ENCODE peak calls at places on chromosome 2, in nine cellular contexts. Q, I, A, O, D, B, K, X and H are unnamed samples.

GRCh38 chr2:182854405-182855105 is 11.9 kb downstream of the FRZB start:
- DNase-seq in Q (no peak), I (no peak), A (no peak), O (no peak), D (no peak), B (no peak), K (no peak), X (no peak), H (no peak)

GRCh38 chr2:238684362-238685326 is 163.2 kb upstream of the TWIST2 start:
- DNase-seq in Q (peak; percentile 76), I (no peak), A (peak; percentile 99), O (peak; percentile 18), D (peak; percentile 94), B (no peak), K (peak; percentile 97), X (no peak), H (peak; percentile 89)

GRCh38 chr2:195026261-195026660 is 630.8 kb upstream of the SLC39A10 start:
- DNase-seq in Q (no peak), I (no peak), A (peak; percentile 39), O (no peak), D (peak; percentile 53), B (no peak), K (no peak), X (no peak), H (peak; percentile 34)

GRCh38 chr2:198374375-198375072 is 570.1 kb downstream of the PLCL1 start:
- DNase-seq in Q (no peak), I (no peak), A (peak; percentile 80), O (peak; percentile 79), D (peak; percentile 70), B (no peak), K (peak; percentile 59), X (peak; percentile 71), H (peak; percentile 28)

GRCh38 chr2:201769664-201770373 is 10.9 kb downstream of the ALS2 start:
- DNase-seq in Q (no peak), I (no peak), A (no peak), O (no peak), D (no peak), B (no peak), K (no peak), X (no peak), H (no peak)

GRCh38 chr2:95670167-95670566 is 78.4 kb downstream of the TRIM43 start:
- DNase-seq in Q (no peak), I (no peak), A (peak; percentile 80), O (no peak), D (peak; percentile 18), B (no peak), K (peak; percentile 17), X (no peak), H (peak; percentile 21)

GRCh38 chr2:157476915-157477709 is 33.2 kb upstream of the CYTIP start:
- DNase-seq in Q (no peak), I (no peak), A (peak; percentile 60), O (no peak), D (peak; percentile 54), B (no peak), K (no peak), X (no peak), H (no peak)

GRCh38 chr2:32262105-32262504 is 2.6 kb downstream of the NLRC4 start:
- DNase-seq in Q (no peak), I (no peak), A (no peak), O (peak; percentile 90), D (no peak), B (no peak), K (no peak), X (no peak), H (no peak)

GRCh38 chr2:69428981-69429380 is 8.3 kb downstream of the NFU1 start:
- DNase-seq in Q (no peak), I (no peak), A (no peak), O (no peak), D (no peak), B (no peak), K (no peak), X (no peak), H (no peak)

GRCh38 chr2:236352761-236353593 is 88.8 kb upstream of the ASB18 start:
- DNase-seq in Q (no peak), I (no peak), A (peak; percentile 67), O (peak; percentile 50), D (peak; percentile 33), B (no peak), K (peak; percentile 5), X (no peak), H (no peak)

GRCh38 chr2:170467568-170468422 is 247.3 kb upstream of the SP5 start:
- DNase-seq in Q (no peak), I (no peak), A (peak; percentile 14), O (no peak), D (no peak), B (no peak), K (no peak), X (no peak), H (no peak)

GRCh38 chr2:231597014-231597611 is 4.4 kb downstream of the TEX44 start:
- DNase-seq in Q (peak; percentile 88), I (no peak), A (peak; percentile 84), O (no peak), D (peak; percentile 36), B (no peak), K (no peak), X (no peak), H (peak; percentile 72)

GRCh38 chr2:176812376-176812775 is 400.2 kb upstream of the HNRNPA3 start:
- DNase-seq in Q (no peak), I (no peak), A (no peak), O (no peak), D (no peak), B (no peak), K (no peak), X (no peak), H (no peak)

GRCh38 chr2:24015562-24016375 is 5.9 kb downstream of the MFSD2B start:
- DNase-seq in Q (no peak), I (no peak), A (peak; percentile 75), O (no peak), D (peak; percentile 64), B (no peak), K (peak; percentile 23), X (no peak), H (peak; percentile 77)

GRCh38 chr2:180677200-180677599 is 303.2 kb upstream of the UBE2E3 start:
- DNase-seq in Q (no peak), I (no peak), A (peak; percentile 48), O (no peak), D (no peak), B (no peak), K (no peak), X (no peak), H (no peak)

GRCh38 chr2:38702413-38702812 is 36.5 kb downstream of the GALM start:
- DNase-seq in Q (no peak), I (no peak), A (peak; percentile 92), O (no peak), D (peak; percentile 88), B (no peak), K (peak; percentile 61), X (no peak), H (peak; percentile 43)

GRCh38 chr2:199933466-199933865 is 21.8 kb downstream of the TYW5 start:
- DNase-seq in Q (no peak), I (no peak), A (no peak), O (no peak), D (no peak), B (no peak), K (no peak), X (no peak), H (no peak)

DNA sequence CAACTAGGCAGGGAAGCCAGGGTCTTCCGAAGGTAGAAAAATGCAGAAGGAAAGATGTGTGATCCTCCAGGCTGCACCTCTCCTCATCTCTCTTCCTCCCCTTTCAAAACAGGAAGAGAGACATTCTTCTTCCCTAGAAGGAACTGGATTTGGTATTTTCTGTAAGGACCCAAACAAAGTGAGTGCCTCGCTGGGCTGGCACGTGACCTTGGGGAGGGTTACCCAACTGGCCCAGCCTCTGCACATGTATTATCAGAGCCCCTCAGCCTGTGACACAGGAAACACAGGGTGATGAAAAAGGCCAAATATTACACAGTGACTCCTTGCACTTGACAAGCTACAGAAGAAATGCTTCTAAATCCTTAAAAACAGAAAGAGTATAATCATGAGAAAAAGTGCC is 2.3 kb downstream of the HJURP start:
- DNase-seq in Q (no peak), I (no peak), A (no peak), O (peak; percentile 19), D (no peak), B (no peak), K (no peak), X (no peak), H (no peak)
- H3K4me3 ChIP-seq in Q (no peak overlapping the region), I (no peak overlapping the region), A (peak overlapping the region; percentile 95), O (peak overlapping the region; percentile 99), D (no peak overlapping the region), B (no peak overlapping the region), K (peak overlapping the region; percentile 2), X (no peak overlapping the region), H (peak overlapping the region; percentile 90)

GRCh38 chr2:77190721-77191346 is 331.3 kb downstream of the LRRTM4 start:
- DNase-seq in Q (no peak), I (no peak), A (no peak), O (no peak), D (no peak), B (no peak), K (no peak), X (no peak), H (no peak)
- H3K4me3 ChIP-seq in Q (no peak overlapping the region), I (no peak overlapping the region), A (no peak overlapping the region), O (no peak overlapping the region), D (no peak overlapping the region), B (no peak overlapping the region), K (no peak overlapping the region), X (no peak overlapping the region), H (no peak overlapping the region)

GRCh38 chr2:226649871-226650660 is 149.6 kb downstream of the IRS1 start:
- DNase-seq in Q (peak; percentile 80), I (no peak), A (peak; percentile 98), O (peak; percentile 97), D (peak; percentile 99), B (peak; percentile 69), K (peak; percentile 94), X (peak; percentile 82), H (peak; percentile 80)
- H3K4me3 ChIP-seq in Q (peak overlapping the region; percentile 20), I (peak overlapping the region; percentile 12), A (no peak overlapping the region), O (peak overlapping the region; percentile 13), D (no peak overlapping the region), B (peak overlapping the region; percentile 11), K (no peak overlapping the region), X (no peak overlapping the region), H (no peak overlapping the region)

GRCh38 chr2:186853871-186854435 is 5.0 kb upstream of the ZSWIM2 start:
- DNase-seq in Q (no peak), I (no peak), A (peak; percentile 55), O (no peak), D (peak; percentile 25), B (no peak), K (no peak), X (no peak), H (no peak)

GRCh38 chr2:186852508-186852907 is 3.5 kb upstream of the ZSWIM2 start:
- DNase-seq in Q (no peak), I (no peak), A (no peak), O (no peak), D (no peak), B (no peak), K (no peak), X (no peak), H (no peak)

DNA sequence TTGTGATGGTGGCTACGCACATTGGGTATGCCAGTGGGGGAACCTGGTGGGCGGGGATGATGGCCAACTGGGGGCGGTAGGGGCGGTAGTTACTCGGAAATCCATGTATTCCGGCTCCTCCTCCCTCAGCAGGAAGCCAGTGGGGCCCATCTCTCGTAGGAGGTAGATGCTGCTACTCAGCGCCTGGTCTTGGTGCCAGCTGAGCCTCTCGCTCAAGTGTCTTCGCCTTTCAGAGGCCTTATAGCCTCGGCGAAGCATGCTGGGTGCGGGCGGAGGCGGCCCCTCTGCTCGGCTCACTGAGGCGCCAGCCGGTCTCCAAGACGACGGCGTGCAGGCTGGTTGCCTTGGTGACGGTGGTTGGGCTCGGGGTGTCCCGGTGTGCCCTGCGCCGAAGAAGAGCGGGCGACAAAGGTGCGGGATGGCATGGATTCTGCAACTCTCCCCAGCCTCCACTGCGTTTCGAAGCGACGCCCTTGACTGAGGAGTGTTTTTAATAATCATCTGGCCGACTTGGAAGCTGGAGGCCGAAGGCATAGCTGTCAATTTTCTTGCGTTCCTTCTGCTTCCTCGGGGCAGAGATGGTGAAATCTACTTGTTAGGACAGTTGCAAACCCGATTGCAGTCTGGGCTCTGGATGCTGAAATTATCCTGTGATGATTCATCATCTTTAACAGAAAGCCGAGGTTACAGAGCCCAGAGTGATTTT is at the start of gene ZSWIM2:
- DNase-seq in Q (peak; percentile 77), I (no peak), A (peak; percentile 92), O (no peak), D (peak; percentile 78), B (no peak), K (peak; percentile 90), X (peak; percentile 13), H (peak; percentile 68)
- H3K4me3 ChIP-seq in Q (peak within 1 kb of the TSS; percentile 48), I (no peak within 1 kb of the TSS), A (peak within 1 kb of the TSS; percentile 69), O (no peak within 1 kb of the TSS), D (peak within 1 kb of the TSS; percentile 55), B (peak within 1 kb of the TSS; percentile 72), K (peak within 1 kb of the TSS; percentile 62), X (peak within 1 kb of the TSS; percentile 10), H (peak within 1 kb of the TSS; percentile 44)